ENCODE peak calls at places on chromosome 16, in six cellular contexts. One of them, this sample, is unnamed.

GRCh38 chr16:30077656-30078055 is 1.9 kb downstream of the PPP4C start:
- DNase-seq in T-helper 9 cell: no peak
- DNase-seq in neural progenitor cell: no peak
- DNase-seq in C1 segment of cervical spinal cord: no peak
- DNase-seq in T-cell: no peak
- DNase-seq in mesenchymal stem cell: peak
- DNase-seq in this sample: no peak

GRCh38 chr16:81521141-81521626 is 76.6 kb downstream of the CMIP start:
- DNase-seq in T-helper 9 cell: peak
- DNase-seq in neural progenitor cell: no peak
- DNase-seq in T-cell: peak
- DNase-seq in mesenchymal stem cell: no peak
- DNase-seq in C1 segment of cervical spinal cord: no peak
- DNase-seq in this sample: peak

GRCh38 chr16:65336169-65336568 is 214.3 kb upstream of the CDH11 start:
- DNase-seq in T-helper 9 cell: no peak
- DNase-seq in T-cell: no peak
- DNase-seq in mesenchymal stem cell: no peak
- DNase-seq in C1 segment of cervical spinal cord: no peak
- DNase-seq in neural progenitor cell: no peak
- DNase-seq in this sample: no peak

GRCh38 chr16:74641969-74642368 is 24.7 kb downstream of the RFWD3 start:
- DNase-seq in C1 segment of cervical spinal cord: no peak
- DNase-seq in mesenchymal stem cell: no peak
- DNase-seq in T-cell: no peak
- DNase-seq in neural progenitor cell: no peak
- DNase-seq in T-helper 9 cell: no peak
- DNase-seq in this sample: no peak

GRCh38 chr16:63625141-63625540 is 1496.7 kb downstream of the CDH11 start:
- DNase-seq in T-helper 9 cell: no peak
- DNase-seq in mesenchymal stem cell: peak
- DNase-seq in C1 segment of cervical spinal cord: no peak
- DNase-seq in neural progenitor cell: no peak
- DNase-seq in T-cell: no peak
- DNase-seq in this sample: no peak

GRCh38 chr16:69858196-69859104 is 92.7 kb upstream of the CLEC18A start:
- DNase-seq in C1 segment of cervical spinal cord: no peak
- DNase-seq in T-helper 9 cell: no peak
- DNase-seq in neural progenitor cell: no peak
- DNase-seq in mesenchymal stem cell: no peak
- DNase-seq in T-cell: no peak
- DNase-seq in this sample: no peak

GRCh38 chr16:31200821-31201510 is 1.6 kb downstream of the PYCARD start:
- DNase-seq in T-helper 9 cell: no peak
- DNase-seq in C1 segment of cervical spinal cord: no peak
- DNase-seq in mesenchymal stem cell: peak
- DNase-seq in T-cell: no peak
- DNase-seq in neural progenitor cell: no peak
- DNase-seq in this sample: peak

GRCh38 chr16:28846933-28847273 is 755 bp upstream of the TUFM start:
- DNase-seq in T-cell: no peak
- DNase-seq in mesenchymal stem cell: no peak
- DNase-seq in C1 segment of cervical spinal cord: no peak
- DNase-seq in neural progenitor cell: peak
- DNase-seq in T-helper 9 cell: no peak
- DNase-seq in this sample: no peak

GRCh38 chr16:83113317-83113716 is 486.5 kb downstream of the CDH13 start:
- DNase-seq in C1 segment of cervical spinal cord: peak
- DNase-seq in T-cell: no peak
- DNase-seq in mesenchymal stem cell: no peak
- DNase-seq in T-helper 9 cell: no peak
- DNase-seq in neural progenitor cell: peak
- DNase-seq in this sample: no peak

GRCh38 chr16:89155184-89155679 is 16.3 kb upstream of the CDH15 start:
- DNase-seq in C1 segment of cervical spinal cord: no peak
- DNase-seq in neural progenitor cell: no peak
- DNase-seq in T-cell: no peak
- DNase-seq in mesenchymal stem cell: peak
- DNase-seq in T-helper 9 cell: no peak
- DNase-seq in this sample: no peak

GRCh38 chr16:47970291-47970931 is 185.4 kb downstream of the ABCC12 start:
- DNase-seq in C1 segment of cervical spinal cord: no peak
- DNase-seq in T-cell: no peak
- DNase-seq in mesenchymal stem cell: peak
- DNase-seq in T-helper 9 cell: no peak
- DNase-seq in neural progenitor cell: peak
- DNase-seq in this sample: no peak

GRCh38 chr16:84919751-84920150 is 91.6 kb downstream of the ZDHHC7 start:
- DNase-seq in T-helper 9 cell: no peak
- DNase-seq in neural progenitor cell: peak
- DNase-seq in C1 segment of cervical spinal cord: no peak
- DNase-seq in mesenchymal stem cell: no peak
- DNase-seq in T-cell: no peak
- DNase-seq in this sample: no peak

GRCh38 chr16:1494129-1494640 is 1.0 kb downstream of the TELO2 start:
- DNase-seq in T-helper 9 cell: no peak
- DNase-seq in neural progenitor cell: peak
- DNase-seq in mesenchymal stem cell: peak
- DNase-seq in C1 segment of cervical spinal cord: no peak
- DNase-seq in T-cell: no peak
- DNase-seq in this sample: no peak

GRCh38 chr16:57916735-57917450 is 54.0 kb downstream of the CNGB1 start:
- DNase-seq in neural progenitor cell: no peak
- DNase-seq in T-helper 9 cell: no peak
- DNase-seq in T-cell: no peak
- DNase-seq in mesenchymal stem cell: no peak
- DNase-seq in C1 segment of cervical spinal cord: no peak
- DNase-seq in this sample: no peak

GRCh38 chr16:84618428-84619102 is 687 bp upstream of the COTL1 start:
- DNase-seq in mesenchymal stem cell: peak
- DNase-seq in neural progenitor cell: peak
- DNase-seq in T-helper 9 cell: no peak
- DNase-seq in C1 segment of cervical spinal cord: no peak
- DNase-seq in T-cell: no peak
- DNase-seq in this sample: no peak

GRCh38 chr16:23245268-23245667 is 56.8 kb upstream of the SCNN1B start:
- DNase-seq in T-cell: no peak
- DNase-seq in C1 segment of cervical spinal cord: no peak
- DNase-seq in T-helper 9 cell: no peak
- DNase-seq in neural progenitor cell: no peak
- DNase-seq in mesenchymal stem cell: no peak
- DNase-seq in this sample: no peak

GRCh38 chr16:2163211-2163881 is 7.8 kb downstream of the TRAF7 start:
- DNase-seq in neural progenitor cell: no peak
- DNase-seq in mesenchymal stem cell: no peak
- DNase-seq in T-cell: no peak
- DNase-seq in T-helper 9 cell: no peak
- DNase-seq in C1 segment of cervical spinal cord: no peak
- DNase-seq in this sample: no peak

GRCh38 chr16:30997887-30998711 is 12.3 kb downstream of the STX1B start:
- DNase-seq in C1 segment of cervical spinal cord: no peak
- DNase-seq in T-helper 9 cell: no peak
- DNase-seq in neural progenitor cell: no peak
- DNase-seq in mesenchymal stem cell: peak
- DNase-seq in T-cell: no peak
- DNase-seq in this sample: no peak

GRCh38 chr16:56614549-56614991 is 6.2 kb downstream of the MT2A start:
- DNase-seq in T-helper 9 cell: no peak
- DNase-seq in T-cell: no peak
- DNase-seq in mesenchymal stem cell: peak
- DNase-seq in neural progenitor cell: no peak
- DNase-seq in C1 segment of cervical spinal cord: no peak
- DNase-seq in this sample: no peak

GRCh38 chr16:55494994-55495421 is 13.9 kb upstream of the LPCAT2 start:
- DNase-seq in C1 segment of cervical spinal cord: peak
- DNase-seq in T-helper 9 cell: no peak
- DNase-seq in neural progenitor cell: peak
- DNase-seq in T-cell: no peak
- DNase-seq in mesenchymal stem cell: peak
- DNase-seq in this sample: no peak

GRCh38 chr16:11136600-11136999 is 119.4 kb downstream of the SOCS1 start:
- DNase-seq in T-cell: no peak
- DNase-seq in mesenchymal stem cell: peak
- DNase-seq in T-helper 9 cell: no peak
- DNase-seq in C1 segment of cervical spinal cord: no peak
- DNase-seq in neural progenitor cell: no peak
- DNase-seq in this sample: no peak

GRCh38 chr16:20904507-20905079 is 4.0 kb downstream of the LYRM1 start:
- DNase-seq in C1 segment of cervical spinal cord: no peak
- DNase-seq in mesenchymal stem cell: peak
- DNase-seq in T-cell: no peak
- DNase-seq in T-helper 9 cell: no peak
- DNase-seq in neural progenitor cell: no peak
- DNase-seq in this sample: peak

GRCh38 chr16:86911311-86911999 is 333.1 kb downstream of the FOXL1 start:
- DNase-seq in neural progenitor cell: no peak
- DNase-seq in mesenchymal stem cell: no peak
- DNase-seq in T-cell: no peak
- DNase-seq in C1 segment of cervical spinal cord: no peak
- DNase-seq in T-helper 9 cell: no peak
- DNase-seq in this sample: no peak

GRCh38 chr16:86775401-86775985 is 197.1 kb downstream of the FOXL1 start:
- DNase-seq in T-helper 9 cell: no peak
- DNase-seq in mesenchymal stem cell: peak
- DNase-seq in neural progenitor cell: peak
- DNase-seq in T-cell: no peak
- DNase-seq in C1 segment of cervical spinal cord: no peak
- DNase-seq in this sample: no peak

GRCh38 chr16:66894948-66895696 is 14.8 kb downstream of the PDP2 start:
- DNase-seq in T-cell: peak
- DNase-seq in C1 segment of cervical spinal cord: peak
- DNase-seq in mesenchymal stem cell: peak
- DNase-seq in neural progenitor cell: peak
- DNase-seq in T-helper 9 cell: peak
- DNase-seq in this sample: peak

GRCh38 chr16:87575027-87575804 is 27.1 kb upstream of the JPH3 start:
- DNase-seq in neural progenitor cell: peak
- DNase-seq in T-helper 9 cell: no peak
- DNase-seq in mesenchymal stem cell: peak
- DNase-seq in C1 segment of cervical spinal cord: no peak
- DNase-seq in T-cell: no peak
- DNase-seq in this sample: no peak

GRCh38 chr16:4140652-4141051 is 24.4 kb upstream of the ADCY9 start:
- DNase-seq in T-helper 9 cell: no peak
- DNase-seq in neural progenitor cell: no peak
- DNase-seq in T-cell: no peak
- DNase-seq in mesenchymal stem cell: peak
- DNase-seq in C1 segment of cervical spinal cord: no peak
- DNase-seq in this sample: no peak

GRCh38 chr16:47150067-47150466 is 6.3 kb upstream of the NETO2 start:
- DNase-seq in C1 segment of cervical spinal cord: no peak
- DNase-seq in neural progenitor cell: no peak
- DNase-seq in mesenchymal stem cell: no peak
- DNase-seq in T-cell: no peak
- DNase-seq in T-helper 9 cell: no peak
- DNase-seq in this sample: no peak

GRCh38 chr16:3651461-3652372 is 2.8 kb upstream of the DNASE1 start:
- DNase-seq in T-cell: no peak
- DNase-seq in C1 segment of cervical spinal cord: no peak
- DNase-seq in mesenchymal stem cell: no peak
- DNase-seq in neural progenitor cell: no peak
- DNase-seq in T-helper 9 cell: no peak
- DNase-seq in this sample: no peak

GRCh38 chr16:85485379-85485778 is 127.7 kb upstream of the GSE1 start:
- DNase-seq in C1 segment of cervical spinal cord: no peak
- DNase-seq in mesenchymal stem cell: no peak
- DNase-seq in T-helper 9 cell: no peak
- DNase-seq in neural progenitor cell: peak
- DNase-seq in T-cell: no peak
- DNase-seq in this sample: no peak

GRCh38 chr16:87422106-87422505 is 30.0 kb downstream of the MAP1LC3B start:
- DNase-seq in T-helper 9 cell: no peak
- DNase-seq in mesenchymal stem cell: no peak
- DNase-seq in T-cell: no peak
- DNase-seq in neural progenitor cell: no peak
- DNase-seq in C1 segment of cervical spinal cord: no peak
- DNase-seq in this sample: no peak

GRCh38 chr16:29804455-29805231 is 1.7 kb upstream of the MAZ start:
- DNase-seq in C1 segment of cervical spinal cord: no peak
- DNase-seq in neural progenitor cell: peak
- DNase-seq in T-cell: no peak
- DNase-seq in T-helper 9 cell: no peak
- DNase-seq in mesenchymal stem cell: peak
- DNase-seq in this sample: peak

GRCh38 chr16:70737377-70738082 is 51.7 kb upstream of the MTSS2 start:
- DNase-seq in T-helper 9 cell: peak
- DNase-seq in C1 segment of cervical spinal cord: no peak
- DNase-seq in T-cell: peak
- DNase-seq in neural progenitor cell: no peak
- DNase-seq in mesenchymal stem cell: peak
- DNase-seq in this sample: peak